ENCODE peak calls at places on chromosomes 11 and 22, in nine cellular contexts. One of them, this sample, is unnamed.

GRCh38 chr22:31334329-31334728 is 11.8 kb downstream of the PATZ1 start:
- DNase-seq in esophagus squamous epithelium: no peak
- DNase-seq in activated T-cell treated with anti-CD3 and anti-CD28 coated beads, Interleukin-2, amount 50 U/mL, for 1 hour: no peak
- DNase-seq in C1 segment of cervical spinal cord: no peak
- DNase-seq in activated T-helper 1 cell treated with anti-CD3 and anti-CD28 coated beads, Interleukin-2, amount 50 U/mL, for 16 hours: no peak
- DNase-seq in activated CD4-positive, alpha-beta T cell treated with anti-CD3 and anti-CD28 coated beads, Interleukin-2, amount 10 ng/mL, durations not matched to agents 7 days and 5 days: no peak
- DNase-seq in NCI-H1092 treated with DMSO at 0.1 percent for 48 hours: no peak
- DNase-seq in colonic mucosa: no peak
- DNase-seq in left ventricle myocardium inferior: no peak
- DNase-seq in this sample: no peak

GRCh38 chr22:37328017-37328416 is 45.7 kb downstream of the CYTH4 start:
- DNase-seq in activated CD4-positive, alpha-beta T cell treated with anti-CD3 and anti-CD28 coated beads, Interleukin-2, amount 10 ng/mL, durations not matched to agents 7 days and 5 days: no peak
- DNase-seq in activated T-helper 1 cell treated with anti-CD3 and anti-CD28 coated beads, Interleukin-2, amount 50 U/mL, for 16 hours: no peak
- DNase-seq in left ventricle myocardium inferior: no peak
- DNase-seq in colonic mucosa: no peak
- DNase-seq in activated T-cell treated with anti-CD3 and anti-CD28 coated beads, Interleukin-2, amount 50 U/mL, for 1 hour: no peak
- DNase-seq in C1 segment of cervical spinal cord: no peak
- DNase-seq in esophagus squamous epithelium: no peak
- DNase-seq in NCI-H1092 treated with DMSO at 0.1 percent for 48 hours: no peak
- DNase-seq in this sample: peak; percentile 86

GRCh38 chr11:12841946-12842630 is 167.0 kb upstream of the RASSF10 start:
- DNase-seq in colonic mucosa: no peak
- DNase-seq in left ventricle myocardium inferior: no peak
- DNase-seq in NCI-H1092 treated with DMSO at 0.1 percent for 48 hours: peak; percentile 75
- DNase-seq in C1 segment of cervical spinal cord: no peak
- DNase-seq in activated CD4-positive, alpha-beta T cell treated with anti-CD3 and anti-CD28 coated beads, Interleukin-2, amount 10 ng/mL, durations not matched to agents 7 days and 5 days: no peak
- DNase-seq in activated T-cell treated with anti-CD3 and anti-CD28 coated beads, Interleukin-2, amount 50 U/mL, for 1 hour: no peak
- DNase-seq in esophagus squamous epithelium: no peak
- DNase-seq in activated T-helper 1 cell treated with anti-CD3 and anti-CD28 coated beads, Interleukin-2, amount 50 U/mL, for 16 hours: no peak
- DNase-seq in this sample: peak; percentile 78

GRCh38 chr11:73230931-73231330 is 12.8 kb downstream of the P2RY2 start:
- DNase-seq in C1 segment of cervical spinal cord: no peak
- DNase-seq in activated T-helper 1 cell treated with anti-CD3 and anti-CD28 coated beads, Interleukin-2, amount 50 U/mL, for 16 hours: no peak
- DNase-seq in activated CD4-positive, alpha-beta T cell treated with anti-CD3 and anti-CD28 coated beads, Interleukin-2, amount 10 ng/mL, durations not matched to agents 7 days and 5 days: no peak
- DNase-seq in esophagus squamous epithelium: no peak
- DNase-seq in activated T-cell treated with anti-CD3 and anti-CD28 coated beads, Interleukin-2, amount 50 U/mL, for 1 hour: no peak
- DNase-seq in NCI-H1092 treated with DMSO at 0.1 percent for 48 hours: no peak
- DNase-seq in left ventricle myocardium inferior: no peak
- DNase-seq in colonic mucosa: no peak
- DNase-seq in this sample: no peak

GRCh38 chr22:35739642-35740041 is 22.0 kb downstream of the APOL5 start:
- DNase-seq in colonic mucosa: no peak
- DNase-seq in activated CD4-positive, alpha-beta T cell treated with anti-CD3 and anti-CD28 coated beads, Interleukin-2, amount 10 ng/mL, durations not matched to agents 7 days and 5 days: no peak
- DNase-seq in activated T-helper 1 cell treated with anti-CD3 and anti-CD28 coated beads, Interleukin-2, amount 50 U/mL, for 16 hours: no peak
- DNase-seq in C1 segment of cervical spinal cord: no peak
- DNase-seq in esophagus squamous epithelium: no peak
- DNase-seq in activated T-cell treated with anti-CD3 and anti-CD28 coated beads, Interleukin-2, amount 50 U/mL, for 1 hour: no peak
- DNase-seq in left ventricle myocardium inferior: no peak
- DNase-seq in NCI-H1092 treated with DMSO at 0.1 percent for 48 hours: no peak
- DNase-seq in this sample: no peak

GRCh38 chr11:60005360-60005759 is 11.6 kb upstream of the OOSP4B start:
- DNase-seq in esophagus squamous epithelium: no peak
- DNase-seq in colonic mucosa: no peak
- DNase-seq in activated CD4-positive, alpha-beta T cell treated with anti-CD3 and anti-CD28 coated beads, Interleukin-2, amount 10 ng/mL, durations not matched to agents 7 days and 5 days: no peak
- DNase-seq in C1 segment of cervical spinal cord: no peak
- DNase-seq in NCI-H1092 treated with DMSO at 0.1 percent for 48 hours: no peak
- DNase-seq in activated T-helper 1 cell treated with anti-CD3 and anti-CD28 coated beads, Interleukin-2, amount 50 U/mL, for 16 hours: no peak
- DNase-seq in activated T-cell treated with anti-CD3 and anti-CD28 coated beads, Interleukin-2, amount 50 U/mL, for 1 hour: no peak
- DNase-seq in left ventricle myocardium inferior: no peak
- DNase-seq in this sample: peak; percentile 11

GRCh38 chr22:28594076-28594783 is 85.4 kb downstream of the TTC28 start:
- DNase-seq in activated CD4-positive, alpha-beta T cell treated with anti-CD3 and anti-CD28 coated beads, Interleukin-2, amount 10 ng/mL, durations not matched to agents 7 days and 5 days: no peak
- DNase-seq in activated T-helper 1 cell treated with anti-CD3 and anti-CD28 coated beads, Interleukin-2, amount 50 U/mL, for 16 hours: no peak
- DNase-seq in C1 segment of cervical spinal cord: no peak
- DNase-seq in NCI-H1092 treated with DMSO at 0.1 percent for 48 hours: no peak
- DNase-seq in left ventricle myocardium inferior: no peak
- DNase-seq in esophagus squamous epithelium: no peak
- DNase-seq in activated T-cell treated with anti-CD3 and anti-CD28 coated beads, Interleukin-2, amount 50 U/mL, for 1 hour: no peak
- DNase-seq in colonic mucosa: no peak
- DNase-seq in this sample: no peak

GRCh38 chr11:57390535-57390934 is at the start of gene PRG2:
- DNase-seq in esophagus squamous epithelium: no peak
- DNase-seq in colonic mucosa: no peak
- DNase-seq in C1 segment of cervical spinal cord: no peak
- DNase-seq in activated T-helper 1 cell treated with anti-CD3 and anti-CD28 coated beads, Interleukin-2, amount 50 U/mL, for 16 hours: no peak
- DNase-seq in NCI-H1092 treated with DMSO at 0.1 percent for 48 hours: no peak
- DNase-seq in activated T-cell treated with anti-CD3 and anti-CD28 coated beads, Interleukin-2, amount 50 U/mL, for 1 hour: no peak
- DNase-seq in activated CD4-positive, alpha-beta T cell treated with anti-CD3 and anti-CD28 coated beads, Interleukin-2, amount 10 ng/mL, durations not matched to agents 7 days and 5 days: no peak
- DNase-seq in left ventricle myocardium inferior: no peak
- DNase-seq in this sample: no peak

GRCh38 chr11:3159296-3160190 is 5.6 kb downstream of the OSBPL5 start:
- DNase-seq in activated T-cell treated with anti-CD3 and anti-CD28 coated beads, Interleukin-2, amount 50 U/mL, for 1 hour: no peak
- DNase-seq in activated T-helper 1 cell treated with anti-CD3 and anti-CD28 coated beads, Interleukin-2, amount 50 U/mL, for 16 hours: no peak
- DNase-seq in colonic mucosa: no peak
- DNase-seq in C1 segment of cervical spinal cord: no peak
- DNase-seq in NCI-H1092 treated with DMSO at 0.1 percent for 48 hours: peak; percentile 28
- DNase-seq in activated CD4-positive, alpha-beta T cell treated with anti-CD3 and anti-CD28 coated beads, Interleukin-2, amount 10 ng/mL, durations not matched to agents 7 days and 5 days: no peak
- DNase-seq in esophagus squamous epithelium: no peak
- DNase-seq in left ventricle myocardium inferior: peak; percentile 81
- DNase-seq in this sample: no peak

GRCh38 chr11:104286129-104286528 is 122.2 kb upstream of the PDGFD start:
- DNase-seq in activated CD4-positive, alpha-beta T cell treated with anti-CD3 and anti-CD28 coated beads, Interleukin-2, amount 10 ng/mL, durations not matched to agents 7 days and 5 days: no peak
- DNase-seq in esophagus squamous epithelium: no peak
- DNase-seq in left ventricle myocardium inferior: no peak
- DNase-seq in NCI-H1092 treated with DMSO at 0.1 percent for 48 hours: no peak
- DNase-seq in colonic mucosa: no peak
- DNase-seq in activated T-helper 1 cell treated with anti-CD3 and anti-CD28 coated beads, Interleukin-2, amount 50 U/mL, for 16 hours: no peak
- DNase-seq in activated T-cell treated with anti-CD3 and anti-CD28 coated beads, Interleukin-2, amount 50 U/mL, for 1 hour: no peak
- DNase-seq in C1 segment of cervical spinal cord: no peak
- DNase-seq in this sample: no peak

GRCh38 chr11:66264383-66264782 is 4.1 kb upstream of the RAB1B start:
- DNase-seq in activated CD4-positive, alpha-beta T cell treated with anti-CD3 and anti-CD28 coated beads, Interleukin-2, amount 10 ng/mL, durations not matched to agents 7 days and 5 days: no peak
- DNase-seq in NCI-H1092 treated with DMSO at 0.1 percent for 48 hours: no peak
- DNase-seq in esophagus squamous epithelium: no peak
- DNase-seq in colonic mucosa: no peak
- DNase-seq in activated T-helper 1 cell treated with anti-CD3 and anti-CD28 coated beads, Interleukin-2, amount 50 U/mL, for 16 hours: no peak
- DNase-seq in C1 segment of cervical spinal cord: no peak
- DNase-seq in activated T-cell treated with anti-CD3 and anti-CD28 coated beads, Interleukin-2, amount 50 U/mL, for 1 hour: no peak
- DNase-seq in left ventricle myocardium inferior: no peak
- DNase-seq in this sample: no peak

GRCh38 chr11:62146476-62147200 is 22.8 kb downstream of the INCENP start:
- DNase-seq in esophagus squamous epithelium: no peak
- DNase-seq in C1 segment of cervical spinal cord: no peak
- DNase-seq in activated CD4-positive, alpha-beta T cell treated with anti-CD3 and anti-CD28 coated beads, Interleukin-2, amount 10 ng/mL, durations not matched to agents 7 days and 5 days: no peak
- DNase-seq in colonic mucosa: no peak
- DNase-seq in NCI-H1092 treated with DMSO at 0.1 percent for 48 hours: no peak
- DNase-seq in activated T-helper 1 cell treated with anti-CD3 and anti-CD28 coated beads, Interleukin-2, amount 50 U/mL, for 16 hours: no peak
- DNase-seq in activated T-cell treated with anti-CD3 and anti-CD28 coated beads, Interleukin-2, amount 50 U/mL, for 1 hour: no peak
- DNase-seq in left ventricle myocardium inferior: no peak
- DNase-seq in this sample: no peak

GRCh38 chr22:40334899-40335298 is 11.4 kb upstream of the ADSL start:
- DNase-seq in activated CD4-positive, alpha-beta T cell treated with anti-CD3 and anti-CD28 coated beads, Interleukin-2, amount 10 ng/mL, durations not matched to agents 7 days and 5 days: no peak
- DNase-seq in colonic mucosa: no peak
- DNase-seq in NCI-H1092 treated with DMSO at 0.1 percent for 48 hours: no peak
- DNase-seq in C1 segment of cervical spinal cord: no peak
- DNase-seq in activated T-helper 1 cell treated with anti-CD3 and anti-CD28 coated beads, Interleukin-2, amount 50 U/mL, for 16 hours: no peak
- DNase-seq in esophagus squamous epithelium: no peak
- DNase-seq in activated T-cell treated with anti-CD3 and anti-CD28 coated beads, Interleukin-2, amount 50 U/mL, for 1 hour: no peak
- DNase-seq in left ventricle myocardium inferior: no peak
- DNase-seq in this sample: no peak

GRCh38 chr11:110524227-110524626 is 94.5 kb downstream of the FDX1 start:
- DNase-seq in activated T-cell treated with anti-CD3 and anti-CD28 coated beads, Interleukin-2, amount 50 U/mL, for 1 hour: no peak
- DNase-seq in activated T-helper 1 cell treated with anti-CD3 and anti-CD28 coated beads, Interleukin-2, amount 50 U/mL, for 16 hours: no peak
- DNase-seq in NCI-H1092 treated with DMSO at 0.1 percent for 48 hours: no peak
- DNase-seq in C1 segment of cervical spinal cord: no peak
- DNase-seq in activated CD4-positive, alpha-beta T cell treated with anti-CD3 and anti-CD28 coated beads, Interleukin-2, amount 10 ng/mL, durations not matched to agents 7 days and 5 days: no peak
- DNase-seq in esophagus squamous epithelium: no peak
- DNase-seq in colonic mucosa: no peak
- DNase-seq in left ventricle myocardium inferior: no peak
- DNase-seq in this sample: peak; percentile 0

GRCh38 chr22:31857247-31857646 is 87.1 kb upstream of the YWHAH start:
- DNase-seq in activated CD4-positive, alpha-beta T cell treated with anti-CD3 and anti-CD28 coated beads, Interleukin-2, amount 10 ng/mL, durations not matched to agents 7 days and 5 days: no peak
- DNase-seq in activated T-cell treated with anti-CD3 and anti-CD28 coated beads, Interleukin-2, amount 50 U/mL, for 1 hour: no peak
- DNase-seq in C1 segment of cervical spinal cord: no peak
- DNase-seq in colonic mucosa: peak; percentile 37
- DNase-seq in left ventricle myocardium inferior: no peak
- DNase-seq in activated T-helper 1 cell treated with anti-CD3 and anti-CD28 coated beads, Interleukin-2, amount 50 U/mL, for 16 hours: no peak
- DNase-seq in NCI-H1092 treated with DMSO at 0.1 percent for 48 hours: peak; percentile 74
- DNase-seq in esophagus squamous epithelium: no peak
- DNase-seq in this sample: no peak

GRCh38 chr22:20953668-20954500 is 13.2 kb upstream of the AIFM3 start:
- DNase-seq in colonic mucosa: no peak
- DNase-seq in esophagus squamous epithelium: no peak
- DNase-seq in activated T-cell treated with anti-CD3 and anti-CD28 coated beads, Interleukin-2, amount 50 U/mL, for 1 hour: no peak
- DNase-seq in NCI-H1092 treated with DMSO at 0.1 percent for 48 hours: no peak
- DNase-seq in activated CD4-positive, alpha-beta T cell treated with anti-CD3 and anti-CD28 coated beads, Interleukin-2, amount 10 ng/mL, durations not matched to agents 7 days and 5 days: no peak
- DNase-seq in C1 segment of cervical spinal cord: no peak
- DNase-seq in activated T-helper 1 cell treated with anti-CD3 and anti-CD28 coated beads, Interleukin-2, amount 50 U/mL, for 16 hours: no peak
- DNase-seq in left ventricle myocardium inferior: no peak
- DNase-seq in this sample: no peak

GRCh38 chr11:77101043-77101537 is 1.6 kb upstream of the OMP start:
- DNase-seq in esophagus squamous epithelium: no peak
- DNase-seq in activated T-cell treated with anti-CD3 and anti-CD28 coated beads, Interleukin-2, amount 50 U/mL, for 1 hour: no peak
- DNase-seq in colonic mucosa: no peak
- DNase-seq in C1 segment of cervical spinal cord: no peak
- DNase-seq in activated CD4-positive, alpha-beta T cell treated with anti-CD3 and anti-CD28 coated beads, Interleukin-2, amount 10 ng/mL, durations not matched to agents 7 days and 5 days: peak; percentile 14
- DNase-seq in left ventricle myocardium inferior: no peak
- DNase-seq in NCI-H1092 treated with DMSO at 0.1 percent for 48 hours: no peak
- DNase-seq in activated T-helper 1 cell treated with anti-CD3 and anti-CD28 coated beads, Interleukin-2, amount 50 U/mL, for 16 hours: no peak
- DNase-seq in this sample: peak; percentile 34

GRCh38 chr11:71927813-71928738 is at the start of gene XNDC1N:
- DNase-seq in esophagus squamous epithelium: no peak
- DNase-seq in colonic mucosa: peak; percentile 71
- DNase-seq in activated T-cell treated with anti-CD3 and anti-CD28 coated beads, Interleukin-2, amount 50 U/mL, for 1 hour: peak; percentile 66
- DNase-seq in activated CD4-positive, alpha-beta T cell treated with anti-CD3 and anti-CD28 coated beads, Interleukin-2, amount 10 ng/mL, durations not matched to agents 7 days and 5 days: peak; percentile 84
- DNase-seq in C1 segment of cervical spinal cord: peak; percentile 90
- DNase-seq in NCI-H1092 treated with DMSO at 0.1 percent for 48 hours: peak; percentile 99
- DNase-seq in activated T-helper 1 cell treated with anti-CD3 and anti-CD28 coated beads, Interleukin-2, amount 50 U/mL, for 16 hours: no peak
- DNase-seq in left ventricle myocardium inferior: peak; percentile 47
- DNase-seq in this sample: peak; percentile 86

GRCh38 chr11:112004389-112004788 is 20.8 kb upstream of the DLAT start:
- DNase-seq in left ventricle myocardium inferior: no peak
- DNase-seq in activated T-cell treated with anti-CD3 and anti-CD28 coated beads, Interleukin-2, amount 50 U/mL, for 1 hour: no peak
- DNase-seq in NCI-H1092 treated with DMSO at 0.1 percent for 48 hours: no peak
- DNase-seq in C1 segment of cervical spinal cord: no peak
- DNase-seq in activated CD4-positive, alpha-beta T cell treated with anti-CD3 and anti-CD28 coated beads, Interleukin-2, amount 10 ng/mL, durations not matched to agents 7 days and 5 days: peak; percentile 8
- DNase-seq in colonic mucosa: no peak
- DNase-seq in activated T-helper 1 cell treated with anti-CD3 and anti-CD28 coated beads, Interleukin-2, amount 50 U/mL, for 16 hours: no peak
- DNase-seq in esophagus squamous epithelium: no peak
- DNase-seq in this sample: no peak

GRCh38 chr11:12232819-12233601 is 122.6 kb downstream of the MICAL2 start:
- DNase-seq in activated T-cell treated with anti-CD3 and anti-CD28 coated beads, Interleukin-2, amount 50 U/mL, for 1 hour: no peak
- DNase-seq in activated CD4-positive, alpha-beta T cell treated with anti-CD3 and anti-CD28 coated beads, Interleukin-2, amount 10 ng/mL, durations not matched to agents 7 days and 5 days: no peak
- DNase-seq in C1 segment of cervical spinal cord: no peak
- DNase-seq in activated T-helper 1 cell treated with anti-CD3 and anti-CD28 coated beads, Interleukin-2, amount 50 U/mL, for 16 hours: no peak
- DNase-seq in esophagus squamous epithelium: no peak
- DNase-seq in colonic mucosa: no peak
- DNase-seq in left ventricle myocardium inferior: no peak
- DNase-seq in NCI-H1092 treated with DMSO at 0.1 percent for 48 hours: no peak
- DNase-seq in this sample: peak; percentile 94

GRCh38 chr11:46277623-46278386 is at the start of gene CREB3L1:
- DNase-seq in colonic mucosa: peak; percentile 90
- DNase-seq in activated T-cell treated with anti-CD3 and anti-CD28 coated beads, Interleukin-2, amount 50 U/mL, for 1 hour: no peak
- DNase-seq in left ventricle myocardium inferior: peak; percentile 60
- DNase-seq in activated CD4-positive, alpha-beta T cell treated with anti-CD3 and anti-CD28 coated beads, Interleukin-2, amount 10 ng/mL, durations not matched to agents 7 days and 5 days: no peak
- DNase-seq in NCI-H1092 treated with DMSO at 0.1 percent for 48 hours: peak; percentile 46
- DNase-seq in activated T-helper 1 cell treated with anti-CD3 and anti-CD28 coated beads, Interleukin-2, amount 50 U/mL, for 16 hours: no peak
- DNase-seq in esophagus squamous epithelium: no peak
- DNase-seq in C1 segment of cervical spinal cord: no peak
- DNase-seq in this sample: no peak

This sample was measured in A172.